ENCODE peak calls at places on chromosomes 16 and 17, in eight cellular contexts. F is HCT116, A is esophagus muscularis mucosa, W is A549, N is uterus, Z is Peyer's patch, Q is body of pancreas, G is transverse colon. D is an unnamed sample.

GRCh38 chr16:84983308-84983707 is 28.0 kb downstream of the ZDHHC7 start:
- DNase-seq in F (no peak), A (no peak), W (no peak), N (no peak), Z (no peak), Q (peak; percentile 56), G (no peak), D (no peak)

GRCh38 chr16:71796501-71796900 is 12.1 kb downstream of the AP1G1 start:
- DNase-seq in F (no peak), A (no peak), W (no peak), N (no peak), Z (no peak), Q (no peak), G (no peak), D (no peak)

GRCh38 chr16:69767459-69768229 is 5.5 kb downstream of the WWP2 start:
- DNase-seq in F (no peak), A (no peak), W (no peak), N (no peak), Z (no peak), Q (no peak), G (no peak), D (no peak)

GRCh38 chr17:79988163-79988971 is 47.3 kb downstream of the TBC1D16 start:
- DNase-seq in F (peak; percentile 83), A (no peak), W (peak; percentile 65), N (peak; percentile 64), Z (peak; percentile 76), Q (no peak), G (peak; percentile 61), D (peak; percentile 87)

GRCh38 chr16:30186782-30187555 is 3.6 kb downstream of the CORO1A start:
- DNase-seq in F (no peak), A (no peak), W (peak; percentile 40), N (peak; percentile 47), Z (peak; percentile 95), Q (peak; percentile 74), G (peak; percentile 88), D (no peak)

GRCh38 chr17:81461607-81462500 is 50.7 kb downstream of the ACTG1 start:
- DNase-seq in F (no peak), A (no peak), W (no peak), N (no peak), Z (no peak), Q (no peak), G (no peak), D (no peak)

GRCh38 chr17:56786989-56787482 is 46.7 kb downstream of the C17orf67 start:
- DNase-seq in F (peak; percentile 90), A (no peak), W (peak; percentile 27), N (peak; percentile 18), Z (peak; percentile 79), Q (peak; percentile 53), G (peak; percentile 25), D (peak; percentile 59)

GRCh38 chr16:11208916-11209665 is 46.9 kb downstream of the SOCS1 start:
- DNase-seq in F (no peak), A (no peak), W (no peak), N (no peak), Z (no peak), Q (peak; percentile 20), G (no peak), D (no peak)

GRCh38 chr17:42675984-42676423 is 790 bp downstream of the PLEKHH3 start:
- DNase-seq in F (no peak), A (no peak), W (peak; percentile 58), N (peak; percentile 54), Z (no peak), Q (peak; percentile 66), G (peak; percentile 77), D (peak; percentile 63)

DNA sequence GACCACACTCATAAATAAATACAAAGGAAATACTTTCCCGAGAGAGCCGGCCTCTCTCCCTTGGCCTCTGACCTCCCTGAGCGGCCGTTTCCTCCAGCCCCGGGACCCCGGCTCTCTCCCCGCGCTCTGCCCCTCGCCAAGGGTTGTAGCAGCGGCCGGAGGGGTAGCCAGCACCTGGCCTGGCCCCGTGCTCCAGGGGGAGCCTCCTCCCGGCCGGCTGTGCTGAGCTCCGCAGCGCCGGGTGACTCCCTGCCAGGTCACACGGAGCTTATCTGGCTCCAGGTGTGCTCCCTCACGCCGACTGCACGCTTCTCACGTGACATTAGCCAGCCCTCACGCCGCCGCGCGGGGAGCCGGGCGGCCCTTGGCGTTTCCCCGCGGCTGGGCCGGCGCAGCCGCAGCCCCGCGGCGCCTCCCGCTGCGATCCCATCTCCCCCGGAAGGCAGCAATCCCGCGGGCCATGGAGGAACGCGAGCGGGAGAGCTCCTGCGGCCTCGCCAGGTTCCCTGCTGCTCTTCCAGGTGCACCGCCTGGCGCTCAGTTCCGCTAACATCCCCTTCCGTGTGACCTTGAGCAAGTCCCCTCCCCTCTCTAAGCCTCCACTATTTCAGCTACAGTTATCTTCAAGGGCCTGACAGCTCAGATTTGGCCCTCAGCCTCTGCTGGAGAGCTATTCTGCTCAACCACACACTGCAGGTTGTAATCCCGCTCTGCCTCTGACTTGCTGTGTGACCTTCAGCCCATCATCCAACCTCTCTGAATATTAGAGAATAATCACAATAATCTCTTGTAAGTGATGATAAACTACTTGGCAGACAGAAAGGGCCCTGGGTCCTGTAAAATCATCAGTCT is 3.5 kb downstream of the MYO18A start:
- DNase-seq in F (no peak), A (no peak), W (peak; percentile 70), N (peak; percentile 69), Z (peak; percentile 90), Q (peak; percentile 95), G (peak; percentile 82), D (peak; percentile 80)
- TF ChIP-seq POLR2A in F (no peak), A (no peak), W (peak; percentile 43), N (no peak), Z (peak; percentile 82), Q (peak; percentile 89), G (peak; percentile 68), D (no peak)

DNA sequence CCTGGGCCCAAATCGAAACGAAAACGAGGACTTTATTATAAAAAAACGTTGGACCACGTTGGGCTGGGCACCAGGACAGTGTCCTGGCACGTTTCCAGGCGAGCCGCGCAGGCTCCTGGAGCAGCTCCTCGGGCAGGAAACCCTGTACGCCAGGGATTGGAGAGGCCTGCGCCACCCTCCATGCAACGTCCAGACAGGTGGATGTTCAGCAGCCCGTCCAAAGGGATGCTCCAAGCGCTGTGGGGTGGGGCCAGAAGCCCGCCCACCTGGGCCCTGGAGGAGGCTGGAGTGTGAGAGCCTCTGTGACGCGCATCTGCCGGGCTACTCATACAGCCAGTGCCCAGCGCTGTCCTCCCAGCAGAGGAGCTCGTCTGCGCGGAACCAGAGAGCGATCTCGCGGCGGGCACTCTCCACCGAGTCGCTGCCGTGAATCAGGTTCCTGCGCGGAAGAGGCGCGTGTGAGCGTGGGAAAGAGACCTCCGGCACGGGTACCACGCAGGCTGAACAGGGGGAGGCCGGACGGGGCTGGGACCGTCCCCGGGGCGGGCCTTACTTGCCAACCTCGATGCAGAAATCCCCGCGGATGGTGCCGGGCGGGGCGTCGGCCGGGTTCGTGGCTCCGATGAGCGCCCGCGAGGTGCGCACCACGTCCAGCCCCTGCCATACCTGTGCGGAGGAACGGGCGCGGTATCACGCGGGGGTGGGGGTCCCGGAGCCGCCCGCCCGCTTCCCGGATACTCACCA is 843 bp downstream of the NME3 start:
- DNase-seq in F (peak; percentile 62), A (no peak), W (no peak), N (peak; percentile 72), Z (peak; percentile 73), Q (peak; percentile 84), G (peak; percentile 75), D (no peak)
- TF ChIP-seq POLR2A in F (no peak), A (peak; percentile 9), W (no peak), N (no peak), Z (no peak), Q (peak; percentile 46), G (peak; percentile 58), D (no peak)

GRCh38 chr17:64262422-64263260 is at the start of gene TEX2:
- DNase-seq in F (no peak), A (no peak), W (peak; percentile 59), N (peak; percentile 39), Z (peak; percentile 78), Q (peak; percentile 75), G (peak; percentile 66), D (peak; percentile 54)
- TF ChIP-seq POLR2A in F (no peak), A (peak; percentile 77), W (peak; percentile 60), N (peak; percentile 73), Z (peak; percentile 62), Q (peak; percentile 74), G (peak; percentile 65), D (peak; percentile 86)

GRCh38 chr17:4554441-4554996 is 665 bp downstream of the MYBBP1A start:
- DNase-seq in F (no peak), A (no peak), W (no peak), N (peak; percentile 30), Z (no peak), Q (no peak), G (no peak), D (no peak)
- TF ChIP-seq POLR2A in F (no peak), A (no peak), W (no peak), N (no peak), Z (no peak), Q (no peak), G (no peak), D (no peak)

GRCh38 chr16:31351937-31352315 is 3.0 kb upstream of the ITGAX start:
- DNase-seq in F (no peak), A (no peak), W (no peak), N (no peak), Z (peak; percentile 47), Q (peak; percentile 58), G (no peak), D (peak; percentile 24)

GRCh38 chr16:31356566-31357323 is 1.8 kb downstream of the ITGAX start:
- DNase-seq in F (no peak), A (no peak), W (no peak), N (no peak), Z (peak; percentile 46), Q (no peak), G (no peak), D (no peak)

GRCh38 chr16:31352344-31353115 is 2.4 kb upstream of the ITGAX start:
- DNase-seq in F (no peak), A (no peak), W (no peak), N (no peak), Z (peak; percentile 62), Q (peak; percentile 57), G (no peak), D (no peak)

GRCh38 chr16:31355701-31356100 is 725 bp downstream of the ITGAX start:
- DNase-seq in F (no peak), A (no peak), W (no peak), N (no peak), Z (peak; percentile 42), Q (no peak), G (no peak), D (no peak)

DNA sequence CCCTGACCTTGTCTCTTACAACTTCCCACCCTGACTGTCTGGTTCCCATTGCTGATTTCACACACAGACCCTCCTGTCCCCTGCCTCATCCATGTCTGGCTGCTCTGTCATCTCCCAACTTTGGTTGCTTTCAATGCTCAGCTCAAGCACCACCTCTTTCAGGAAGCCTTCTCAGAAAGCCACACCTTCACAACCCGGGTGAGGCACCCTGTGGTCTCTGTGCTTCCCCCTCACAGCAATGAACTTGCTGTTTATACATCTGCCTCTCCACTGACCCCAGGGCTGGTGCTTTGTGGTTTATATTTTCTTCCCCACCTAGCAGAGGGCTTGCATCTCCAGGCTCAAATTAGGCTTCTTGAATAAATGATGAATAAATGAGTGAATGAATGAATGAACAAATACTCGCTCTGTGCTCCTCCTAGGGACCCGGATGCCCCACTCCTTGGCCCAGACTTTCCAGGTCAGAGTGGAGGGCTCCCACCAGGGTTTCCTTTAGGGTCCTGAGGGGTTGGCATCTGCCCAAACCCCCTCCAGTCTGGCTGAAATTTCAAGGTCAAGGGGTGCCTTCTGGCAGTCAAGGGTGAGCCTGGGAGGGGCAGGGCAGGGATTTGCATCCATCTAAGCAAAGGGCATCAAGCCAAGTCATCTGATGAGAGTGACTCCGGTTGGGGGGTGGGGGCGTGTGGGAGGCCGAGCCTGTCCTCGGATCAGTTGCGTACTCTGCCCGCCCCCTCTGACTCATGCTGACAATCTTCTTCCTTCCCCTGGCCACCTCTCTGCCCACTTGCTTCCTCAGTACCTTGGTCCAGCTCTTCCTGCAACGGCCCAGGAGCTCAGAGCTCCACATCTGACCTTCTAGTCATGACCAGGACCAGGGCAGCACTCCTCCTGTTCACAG is at the start of gene ITGAX:
- DNase-seq in F (no peak), A (peak; percentile 94), W (peak; percentile 35), N (peak; percentile 25), Z (peak; percentile 74), Q (peak; percentile 84), G (peak; percentile 52), D (peak; percentile 83)
- TF ChIP-seq POLR2A in F (no peak), A (no peak), W (no peak), N (no peak), Z (no peak), Q (no peak), G (no peak), D (peak; percentile 16)